ENCODE peak calls at places on chromosomes 5 and 9, in six cellular contexts. C, F, A, S, Q and Y are unnamed samples. For H3K4me1, the result is how much of the 10 kb centered on the place peaks cover.

GRCh38 chr9:133141833-133142594 is 21.0 kb upstream of the RALGDS start:
- DNase-seq in C (no peak), F (no peak), A (no peak), S (no peak), Q (no peak), Y (no peak)

GRCh38 chr9:15433661-15434060 is 11.0 kb downstream of the SNAPC3 start:
- DNase-seq in C (no peak), F (no peak), A (no peak), S (no peak), Q (no peak), Y (no peak)

GRCh38 chr9:130372057-130372456 is 72.7 kb upstream of the ASS1 start:
- DNase-seq in C (no peak), F (no peak), A (no peak), S (no peak), Q (no peak), Y (no peak)

GRCh38 chr5:132266836-132267160 is 9.3 kb downstream of the PDLIM4 start:
- DNase-seq in C (no peak), F (no peak), A (no peak), S (no peak), Q (no peak), Y (no peak)

GRCh38 chr5:10289353-10289752 is 18.3 kb downstream of the CMBL start:
- DNase-seq in C (no peak), F (no peak), A (no peak), S (no peak), Q (no peak), Y (no peak)

GRCh38 chr5:124025306-124025705 is 513.3 kb downstream of the CSNK1G3 start:
- DNase-seq in C (no peak), F (no peak), A (peak), S (no peak), Q (no peak), Y (no peak)

GRCh38 chr9:100584951-100585350 is 7.1 kb downstream of the CAVIN4 start:
- DNase-seq in C (no peak), F (no peak), A (no peak), S (no peak), Q (no peak), Y (no peak)

GRCh38 chr5:149072791-149073190 is 9.9 kb upstream of the SH3TC2 start:
- DNase-seq in C (no peak), F (no peak), A (no peak), S (no peak), Q (no peak), Y (no peak)

GRCh38 chr9:131698715-131699053 is 41.2 kb downstream of the RAPGEF1 start:
- DNase-seq in C (no peak), F (no peak), A (no peak), S (no peak), Q (no peak), Y (no peak)

GRCh38 chr5:155575861-155576260 is 562.3 kb downstream of the KIF4B start:
- DNase-seq in C (no peak), F (no peak), A (no peak), S (no peak), Q (no peak), Y (no peak)

GRCh38 chr5:52544738-52545137 is 243.0 kb upstream of the ITGA1 start:
- DNase-seq in C (no peak), F (no peak), A (no peak), S (no peak), Q (no peak), Y (no peak)

GRCh38 chr9:133800266-133800665 is 62.1 kb upstream of the SARDH start:
- DNase-seq in C (no peak), F (no peak), A (no peak), S (no peak), Q (no peak), Y (no peak)

GRCh38 chr9:33273972-33274328 is 9.1 kb downstream of the CHMP5 start:
- DNase-seq in C (no peak), F (no peak), A (no peak), S (no peak), Q (no peak), Y (no peak)

GRCh38 chr9:13588151-13589043 is 308.9 kb upstream of the MPDZ start:
- DNase-seq in C (no peak), F (no peak), A (no peak), S (no peak), Q (no peak), Y (peak)

DNA sequence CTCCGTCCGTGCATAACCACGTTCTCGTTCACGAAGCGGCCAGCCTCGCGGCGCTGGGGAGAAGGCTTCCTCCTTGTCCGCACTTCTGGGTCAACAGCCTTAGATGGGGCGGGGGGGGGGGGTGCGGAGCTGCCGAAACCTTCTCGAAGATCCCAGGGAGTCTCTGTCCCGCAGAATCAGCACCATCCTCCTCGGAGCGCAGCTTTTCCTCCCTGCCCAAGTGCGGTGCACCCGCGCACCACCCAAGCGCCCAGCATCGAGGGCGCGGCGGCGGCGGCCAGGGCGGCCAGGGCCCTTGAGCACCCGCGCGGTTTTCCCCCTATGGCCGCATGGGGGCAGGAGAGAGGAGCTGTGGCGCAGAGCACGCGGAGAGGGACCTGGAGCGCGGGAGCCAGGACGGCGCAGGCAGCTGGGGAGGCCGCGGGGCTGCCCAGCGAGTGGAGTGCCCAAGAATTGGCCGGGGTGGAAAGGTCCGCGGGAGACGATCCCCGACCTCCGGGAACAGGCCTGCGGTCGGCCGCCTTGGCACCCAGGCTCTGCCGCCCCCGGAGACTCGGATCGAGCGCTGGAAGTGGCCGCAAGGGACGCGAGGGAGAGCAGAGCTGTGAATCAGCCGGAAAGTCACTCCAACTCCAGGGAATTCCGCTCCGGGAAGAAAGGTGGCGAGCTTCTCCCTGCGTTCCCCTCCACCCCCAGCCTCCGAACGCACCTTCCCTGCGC is 43.1 kb downstream of the TMEM174 start:
- DNase-seq in C (peak), F (peak), A (no peak), S (peak), Q (no peak), Y (peak)
- TF ChIP-seq EZH2 in C (no peak), F (no peak), A (peak), S (no peak), Q (no peak), Y (peak)

GRCh38 chr5:111975133-111975532 is 218.1 kb upstream of the NREP start:
- DNase-seq in C (no peak), F (no peak), A (no peak), S (no peak), Q (no peak), Y (no peak)
- H3K4me1 ChIP-seq in C (under half), F (under half), A (under half), S (under half), Q (under half), Y (under half)

GRCh38 chr9:82745919-82746318 is 317.0 kb downstream of the RASEF start:
- DNase-seq in C (no peak), F (no peak), A (no peak), S (no peak), Q (no peak), Y (no peak)

DNA sequence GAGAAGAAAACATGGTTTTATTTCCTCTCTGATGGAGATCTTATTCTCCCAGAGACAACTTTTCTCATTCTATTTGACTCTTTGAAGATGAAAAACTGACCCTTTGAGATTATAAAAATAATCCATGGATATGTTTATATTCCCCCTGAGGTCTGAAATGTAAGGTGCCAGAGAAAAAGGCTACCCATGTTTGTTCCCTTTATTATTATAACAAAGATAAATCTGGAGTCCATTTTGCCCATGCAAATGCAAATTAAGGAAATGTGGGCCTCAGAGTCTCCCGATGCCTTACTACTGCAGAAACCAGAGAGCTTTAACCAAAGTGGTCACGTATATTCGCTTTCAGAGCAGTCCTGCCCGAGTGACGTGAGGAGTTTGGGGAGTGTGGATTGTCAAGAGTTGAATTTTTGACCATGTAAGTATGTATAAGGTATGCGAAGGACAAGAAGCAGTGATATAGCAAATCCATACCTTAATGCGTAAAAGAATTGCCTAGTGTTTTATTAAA is 312.5 kb downstream of the RASEF start:
- DNase-seq in C (no peak), F (no peak), A (no peak), S (no peak), Q (no peak), Y (no peak)
- TF ChIP-seq MAX in C (no peak), F (no peak), A (no peak), S (no peak), Q (no peak), Y (no peak)

DNA sequence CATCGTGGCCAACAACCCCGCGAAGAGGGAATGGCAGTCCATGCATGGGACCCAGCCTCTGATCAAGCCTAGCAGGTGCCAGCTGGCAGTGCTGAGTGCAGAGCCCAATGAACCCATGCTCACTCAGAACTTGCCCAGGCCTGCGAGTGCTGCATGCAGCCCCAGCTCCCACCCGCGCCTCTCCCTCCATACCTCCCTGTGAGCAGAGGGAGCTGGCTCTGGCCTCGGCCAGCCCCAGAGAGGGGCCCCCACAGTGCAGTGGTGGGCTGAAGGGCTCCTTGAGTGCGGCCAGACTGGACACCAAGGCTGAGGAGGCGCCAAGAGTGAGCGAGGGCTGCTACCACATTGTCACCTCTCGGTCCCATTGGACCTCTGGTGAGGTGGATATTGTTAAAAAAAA is 32.6 kb upstream of the NPR3 start:
- DNase-seq in C (no peak), F (no peak), A (no peak), S (no peak), Q (no peak), Y (no peak)
- TF ChIP-seq EZH2 in C (no peak), F (no peak), A (no peak), S (no peak), Q (no peak), Y (no peak)

DNA sequence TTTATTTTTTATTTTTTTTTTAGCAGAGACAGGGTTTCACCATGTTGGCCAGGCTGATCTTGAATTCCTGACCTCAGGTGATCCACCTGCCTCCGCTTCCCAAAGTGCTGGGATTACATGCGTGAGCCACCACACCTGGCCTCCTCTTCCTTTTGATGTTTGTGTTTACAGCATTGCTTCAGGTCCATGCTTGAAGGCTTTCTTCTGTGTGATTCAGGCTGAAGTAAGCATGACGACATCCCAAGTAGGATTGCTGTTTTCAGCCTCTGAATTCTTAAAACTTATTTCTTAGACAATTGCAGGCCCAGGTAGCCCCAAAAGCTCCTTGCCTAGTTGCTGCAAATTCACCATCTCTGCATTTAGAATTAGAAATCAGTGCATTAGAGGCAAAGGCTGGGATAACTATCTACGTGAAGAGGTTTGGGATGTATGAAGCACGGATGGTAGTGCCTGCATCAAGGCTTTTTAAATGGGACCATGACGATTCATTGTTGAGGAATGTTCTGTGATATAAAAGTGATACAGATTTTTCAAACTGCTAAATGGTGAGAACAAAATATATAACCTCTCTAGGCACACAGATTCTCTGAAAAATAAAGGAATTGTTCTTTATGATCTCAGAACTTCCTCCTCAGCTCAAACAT is 3.0 kb upstream of the ETF1 start:
- DNase-seq in C (no peak), F (no peak), A (no peak), S (no peak), Q (no peak), Y (no peak)
- H3K4me1 ChIP-seq in C (under half), F (under half), A (under half), S (under half), Q (under half), Y (under half)